ENCODE peak calls at places on chromosomes 12 and 14, in four cellular contexts. D is K562, Z is HepG2, F is GM12878. K is an unnamed sample.

GRCh38 chr14:61460063-61460462 is 138.7 kb downstream of the PRKCH start:
- DNase-seq in D (no peak), Z (no peak), F (no peak), K (no peak)

GRCh38 chr12:93375906-93376305 is 1.8 kb upstream of the NUDT4 start:
- DNase-seq in D (no peak), Z (no peak), F (no peak), K (no peak)

GRCh38 chr12:118972982-118973381 is 8.4 kb upstream of the SRRM4 start:
- DNase-seq in D (no peak), Z (no peak), F (no peak), K (no peak)

GRCh38 chr12:212799-213526 is 994 bp downstream of the SLC6A12 start:
- DNase-seq in D (no peak), Z (peak), F (no peak), K (no peak)

GRCh38 chr14:25103261-25103660 is 53.3 kb upstream of the STXBP6 start:
- DNase-seq in D (no peak), Z (no peak), F (no peak), K (no peak)

GRCh38 chr12:15700595-15700994 is 88.6 kb downstream of the EPS8 start:
- DNase-seq in D (no peak), Z (no peak), F (peak), K (no peak)

GRCh38 chr14:106442857-106443256 is 916.5 kb downstream of the TMEM121 start:
- DNase-seq in D (peak), Z (no peak), F (no peak), K (no peak)

GRCh38 chr12:31759621-31760459 is 31.0 kb upstream of the AMN1 start:
- DNase-seq in D (no peak), Z (no peak), F (no peak), K (no peak)

GRCh38 chr12:7101694-7102131 is 7.3 kb downstream of the C1RL start:
- DNase-seq in D (no peak), Z (no peak), F (no peak), K (no peak)

GRCh38 chr12:98727196-98727595 is 82.1 kb downstream of the APAF1 start:
- DNase-seq in D (no peak), Z (no peak), F (no peak), K (no peak)

GRCh38 chr14:85058170-85058569 is 471.8 kb upstream of the FLRT2 start:
- DNase-seq in D (no peak), Z (no peak), F (no peak), K (no peak)

DNA sequence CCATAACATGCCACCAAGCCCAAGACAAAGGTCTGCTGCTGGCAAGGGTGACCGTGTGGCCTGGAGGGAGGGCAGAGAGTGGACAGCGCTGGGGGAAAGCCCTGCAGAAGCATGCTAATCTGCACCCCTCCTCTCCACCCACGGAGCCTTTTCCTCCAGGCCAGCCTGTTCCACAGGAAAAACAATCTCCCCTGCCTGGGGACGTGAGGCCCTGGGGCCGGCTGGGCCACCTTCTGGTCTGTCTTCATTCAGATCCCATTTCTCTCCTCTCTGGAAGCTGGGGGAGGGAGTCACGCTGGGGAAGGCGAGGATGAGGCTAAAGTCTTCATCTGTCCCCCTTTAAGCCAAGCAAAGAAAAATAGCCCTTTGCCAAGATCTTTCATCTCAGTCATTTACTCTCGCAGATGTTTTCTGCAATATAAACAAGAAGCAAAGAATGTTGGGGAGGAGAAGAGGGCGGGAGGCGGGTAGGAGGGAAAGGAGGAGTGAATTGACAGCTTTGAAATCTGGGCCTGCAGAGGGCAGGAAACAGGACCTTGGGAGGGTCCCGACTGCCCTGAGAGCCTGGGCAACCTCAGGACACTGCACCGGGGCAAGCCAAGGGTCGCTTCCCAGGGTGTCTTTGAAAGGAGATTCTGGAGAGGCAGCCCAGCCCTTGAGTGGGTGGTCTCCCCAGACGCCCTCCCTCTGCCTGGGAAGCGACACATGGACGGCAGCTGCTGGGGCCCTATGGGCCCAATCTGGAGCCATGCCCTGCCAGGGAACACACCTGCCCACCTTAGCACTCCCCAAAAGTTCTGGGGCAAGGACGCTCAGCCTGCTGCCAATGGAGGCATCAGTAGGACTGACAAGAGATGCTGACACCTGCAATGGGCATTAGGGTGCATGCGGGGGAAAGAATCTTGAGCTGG is 133.6 kb downstream of the ZFP36L1 start:
- DNase-seq in D (no peak), Z (no peak), F (no peak), K (no peak)
- TF ChIP-seq CHD4 in D (no peak), Z (no peak), F (no peak), K (no peak)

GRCh38 chr12:49832836-49833421 is 4.7 kb upstream of the NCKAP5L start:
- DNase-seq in D (no peak), Z (no peak), F (no peak), K (no peak)
- TF ChIP-seq CHD4 in D (no peak), Z (no peak), F (no peak), K (no peak)

DNA sequence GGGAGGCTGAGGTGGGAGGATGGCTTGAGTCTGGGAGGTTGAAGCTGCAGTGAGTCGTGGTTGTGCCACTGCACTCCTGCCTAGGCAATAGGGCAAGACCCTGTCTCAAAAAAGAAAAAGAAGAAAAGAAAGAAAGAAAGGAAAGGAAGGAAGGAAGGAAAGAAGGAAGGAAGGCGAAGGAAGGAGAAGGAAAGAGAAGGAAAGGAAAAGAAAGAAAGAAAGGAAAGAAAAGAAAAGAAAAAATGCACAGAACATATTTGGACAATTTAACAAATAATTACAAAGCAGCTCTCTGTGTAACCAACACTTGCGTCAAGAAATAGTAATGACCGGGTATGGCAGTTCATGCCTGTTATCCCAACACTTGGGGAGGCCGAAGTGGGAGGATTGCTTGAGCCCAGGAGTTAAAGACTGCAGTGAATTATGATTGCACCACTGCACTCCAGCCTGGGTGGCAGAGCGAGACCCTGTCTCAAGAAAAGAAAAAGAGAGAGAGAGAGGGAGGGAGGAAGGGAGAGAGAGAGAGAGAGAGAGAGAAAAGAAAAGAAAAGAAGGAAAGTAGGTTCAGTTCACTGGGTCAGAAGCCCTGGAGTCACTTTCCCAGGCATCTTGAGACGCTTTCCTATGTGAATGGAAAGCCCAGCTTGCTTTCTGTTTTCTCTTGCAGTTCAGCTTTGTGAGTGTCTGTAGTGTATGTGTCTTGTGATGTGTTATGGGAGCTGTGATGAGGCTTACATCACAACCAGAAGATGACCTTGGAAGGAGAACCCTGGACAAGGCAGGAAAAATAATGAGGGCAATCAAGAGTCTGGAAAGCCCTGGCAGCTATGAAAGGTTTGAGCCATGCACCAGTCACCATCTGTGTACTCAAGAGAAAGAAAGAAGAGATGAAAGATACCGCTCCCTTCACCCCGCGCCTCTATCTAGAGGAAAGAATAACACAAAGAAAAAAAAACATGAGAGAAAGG is 35.5 kb upstream of the PTGR2 start:
- DNase-seq in D (no peak), Z (no peak), F (no peak), K (no peak)
- TF ChIP-seq CHD4 in D (no peak), Z (no peak), F (no peak), K (no peak)

DNA sequence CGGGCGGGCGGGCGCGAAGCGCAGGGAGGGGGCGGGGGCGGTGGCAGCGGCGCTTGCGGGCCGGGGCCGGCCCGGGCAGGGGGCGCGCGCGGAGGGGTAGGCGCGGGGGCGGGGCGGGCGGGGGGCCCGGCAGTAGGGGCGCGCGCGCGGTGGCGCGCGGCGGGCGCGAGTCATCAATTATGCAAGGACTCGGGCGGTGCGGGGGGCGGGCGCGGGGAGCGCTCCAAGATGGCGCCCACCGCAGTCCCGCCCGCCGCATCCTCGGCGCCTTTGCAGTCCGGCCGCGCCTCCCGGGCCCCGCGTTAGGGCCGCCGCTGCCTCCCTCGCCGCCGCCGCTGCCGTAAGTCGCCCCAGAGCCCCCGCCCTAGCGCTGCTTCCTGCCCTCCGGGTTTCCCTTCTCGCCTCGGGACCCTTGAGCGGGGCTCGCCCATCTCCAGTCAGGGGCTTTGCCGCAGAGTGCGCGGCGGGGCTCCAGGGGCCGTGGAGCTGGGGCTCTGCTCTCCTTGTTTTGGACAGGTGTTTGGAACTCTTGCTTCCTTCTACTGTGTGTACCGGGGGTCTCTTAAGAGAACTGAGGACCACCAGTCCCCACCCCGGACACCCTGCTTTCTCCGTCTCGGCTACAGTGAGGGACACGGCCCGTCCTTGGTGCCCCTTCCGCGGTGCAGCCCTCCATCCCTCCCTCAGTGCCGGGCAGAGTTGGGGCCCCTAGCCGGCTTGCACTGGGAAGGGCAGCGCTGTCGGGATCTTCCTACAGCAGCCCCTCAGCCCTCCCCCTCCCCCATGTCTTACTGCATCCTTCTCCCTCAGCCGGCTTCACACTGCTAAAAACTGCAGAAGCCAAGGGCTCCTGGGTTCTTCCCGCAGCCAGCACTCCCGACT is at the start of gene SCN8A:
- DNase-seq in D (peak), Z (no peak), F (no peak), K (peak)
- TF ChIP-seq CHD4 in D (no peak), Z (no peak), F (no peak), K (no peak)

GRCh38 chr12:117061555-117062079 is 37.6 kb downstream of the TESC start:
- DNase-seq in D (no peak), Z (no peak), F (no peak), K (no peak)

GRCh38 chr12:117064049-117064448 is 35.2 kb downstream of the TESC start:
- DNase-seq in D (no peak), Z (no peak), F (no peak), K (no peak)

GRCh38 chr12:117060927-117061300 is 38.3 kb downstream of the TESC start:
- DNase-seq in D (no peak), Z (no peak), F (no peak), K (no peak)

GRCh38 chr12:117064596-117064995 is 34.6 kb downstream of the TESC start:
- DNase-seq in D (no peak), Z (no peak), F (no peak), K (no peak)

GRCh38 chr12:117063162-117063911 is 35.9 kb downstream of the TESC start:
- DNase-seq in D (no peak), Z (no peak), F (peak), K (no peak)
- TF ChIP-seq CHD4 in D (no peak), Z (no peak), F (no peak), K (no peak)

DNA sequence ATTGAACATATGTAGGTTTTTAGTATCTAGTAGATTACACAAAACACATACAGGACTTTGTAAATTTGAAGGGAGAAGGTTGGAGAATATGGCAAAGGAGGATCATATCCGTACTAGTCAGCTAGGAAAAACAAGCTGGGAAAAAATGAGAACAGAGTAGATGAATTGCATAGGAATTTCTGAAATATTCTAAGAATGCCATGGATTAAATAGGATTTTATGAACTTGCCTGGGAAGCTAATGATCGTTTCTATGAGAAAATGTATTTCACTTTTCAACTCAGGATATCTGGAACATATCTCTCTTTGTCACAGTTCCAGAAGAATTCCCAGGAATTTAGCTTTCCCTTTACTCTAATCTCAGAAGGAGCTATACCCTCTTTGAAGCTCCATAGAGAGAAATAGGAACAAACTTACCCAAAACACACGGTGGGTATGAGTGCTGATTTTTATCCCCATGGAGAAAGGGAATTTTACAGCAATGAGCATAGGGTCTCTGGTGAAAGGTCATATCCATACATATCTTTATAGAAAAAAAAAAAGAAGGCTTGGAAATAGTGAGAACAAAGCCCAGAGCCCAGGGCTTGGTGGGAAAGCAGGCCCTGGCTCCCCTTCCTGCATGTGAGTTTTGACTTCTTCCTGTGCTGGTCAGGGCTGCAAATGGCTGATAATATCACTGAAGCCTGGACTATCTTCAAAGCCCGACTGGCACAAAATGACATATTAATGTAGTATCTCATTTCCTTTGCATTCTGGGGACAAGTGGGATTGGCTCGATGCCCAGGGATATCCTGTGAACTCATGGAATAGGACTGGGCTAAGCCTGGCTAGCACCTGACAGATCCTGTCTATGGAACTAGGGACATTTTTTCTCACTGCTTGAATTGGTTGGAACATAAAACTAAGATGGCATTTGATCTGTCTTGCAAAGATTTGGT is 136.3 kb downstream of the AEBP2 start:
- DNase-seq in D (no peak), Z (peak), F (no peak), K (no peak)
- TF ChIP-seq CHD4 in D (no peak), Z (no peak), F (no peak), K (no peak)

GRCh38 chr12:124792177-124792576 is 71.5 kb downstream of the SCARB1 start:
- DNase-seq in D (no peak), Z (no peak), F (no peak), K (no peak)

GRCh38 chr12:124792961-124793441 is 70.7 kb downstream of the SCARB1 start:
- DNase-seq in D (no peak), Z (no peak), F (no peak), K (no peak)

GRCh38 chr12:124788936-124789555 is 74.6 kb downstream of the SCARB1 start:
- DNase-seq in D (no peak), Z (no peak), F (no peak), K (no peak)

GRCh38 chr12:124795081-124795948 is 68.3 kb downstream of the SCARB1 start:
- DNase-seq in D (no peak), Z (no peak), F (no peak), K (no peak)

DNA sequence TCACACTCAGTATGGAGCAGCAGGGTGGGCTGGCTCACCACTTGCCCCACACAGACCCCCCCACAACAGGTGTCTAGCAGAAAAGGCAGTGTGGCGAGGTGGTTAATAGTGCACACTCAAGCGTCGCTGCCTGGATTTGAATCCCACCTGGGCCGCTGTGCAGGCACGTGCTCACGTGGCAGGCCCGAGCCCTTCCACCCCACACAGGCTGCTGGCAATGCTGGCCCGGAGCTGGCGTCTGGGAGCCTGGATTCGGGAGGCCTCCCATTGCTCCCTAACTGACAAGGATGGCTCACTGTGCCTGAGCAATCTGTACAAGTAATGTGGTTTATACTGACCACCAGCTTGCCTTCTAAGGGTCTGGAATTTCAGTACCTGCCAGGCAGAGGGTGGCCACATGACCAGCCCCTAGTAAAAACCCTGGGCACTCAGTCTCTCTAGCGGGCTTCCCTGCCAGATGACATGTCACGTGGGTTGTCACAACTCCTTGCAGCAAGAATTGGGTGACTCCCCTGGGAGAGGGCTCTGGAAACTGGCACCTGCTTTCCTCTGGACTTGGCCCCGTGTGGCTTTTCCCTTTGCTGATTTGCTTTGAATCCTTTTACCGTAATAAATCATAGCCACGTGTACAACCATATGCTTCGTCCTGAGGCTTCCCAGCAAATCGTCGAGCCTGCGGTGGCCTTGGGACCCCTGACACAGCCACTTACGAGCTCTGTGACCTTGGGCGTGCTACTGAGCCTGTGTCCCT is 72.8 kb downstream of the SCARB1 start:
- DNase-seq in D (no peak), Z (no peak), F (no peak), K (no peak)
- TF ChIP-seq CHD4 in D (no peak), Z (no peak), F (no peak), K (no peak)

K was measured in A549.